ENCODE peak calls at places on chromosomes 7 and 10, in eight cellular contexts. One of them, this sample, is unnamed.

GRCh38 chr7:36021367-36021766 is 131.7 kb upstream of the EEPD1 start:
- DNase-seq in astrocyte of the spinal cord: no peak
- DNase-seq in H9: peak; percentile 71
- DNase-seq in GM12878: no peak
- DNase-seq in body of pancreas: no peak
- DNase-seq in AG04449: no peak
- DNase-seq in adrenal gland: no peak
- DNase-seq in cardiac fibroblast: no peak
- DNase-seq in this sample: peak; percentile 54

GRCh38 chr7:1758417-1758858 is 88.4 kb downstream of the ELFN1 start:
- DNase-seq in astrocyte of the spinal cord: no peak
- DNase-seq in H9: peak; percentile 58
- DNase-seq in GM12878: no peak
- DNase-seq in body of pancreas: no peak
- DNase-seq in AG04449: no peak
- DNase-seq in adrenal gland: no peak
- DNase-seq in cardiac fibroblast: peak; percentile 40
- DNase-seq in this sample: peak; percentile 45

GRCh38 chr7:2530076-2530967 is 10.7 kb downstream of the LFNG start:
- DNase-seq in astrocyte of the spinal cord: no peak
- DNase-seq in H9: no peak
- DNase-seq in GM12878: peak; percentile 39
- DNase-seq in body of pancreas: peak; percentile 52
- DNase-seq in AG04449: no peak
- DNase-seq in adrenal gland: peak; percentile 60
- DNase-seq in cardiac fibroblast: no peak
- DNase-seq in this sample: no peak

GRCh38 chr7:130180571-130180971 is 24.6 kb downstream of the TMEM209 start:
- DNase-seq in astrocyte of the spinal cord: peak; percentile 36
- DNase-seq in H9: no peak
- DNase-seq in GM12878: no peak
- DNase-seq in body of pancreas: no peak
- DNase-seq in AG04449: no peak
- DNase-seq in adrenal gland: no peak
- DNase-seq in cardiac fibroblast: no peak
- DNase-seq in this sample: peak; percentile 19

GRCh38 chr7:55280031-55280454 is 85.1 kb upstream of the LANCL2 start:
- DNase-seq in astrocyte of the spinal cord: peak; percentile 70
- DNase-seq in H9: peak; percentile 72
- DNase-seq in GM12878: no peak
- DNase-seq in body of pancreas: peak; percentile 71
- DNase-seq in AG04449: no peak
- DNase-seq in adrenal gland: peak; percentile 59
- DNase-seq in cardiac fibroblast: peak; percentile 81
- DNase-seq in this sample: peak; percentile 83

GRCh38 chr10:71805776-71806705 is 32.7 kb upstream of the VSIR start:
- DNase-seq in astrocyte of the spinal cord: peak; percentile 12
- DNase-seq in H9: peak; percentile 94
- DNase-seq in GM12878: no peak
- DNase-seq in body of pancreas: no peak
- DNase-seq in AG04449: no peak
- DNase-seq in adrenal gland: no peak
- DNase-seq in cardiac fibroblast: peak; percentile 30
- DNase-seq in this sample: peak; percentile 53

GRCh38 chr7:119254741-119255140 is 1018.2 kb upstream of the KCND2 start:
- DNase-seq in astrocyte of the spinal cord: peak; percentile 10
- DNase-seq in H9: no peak
- DNase-seq in GM12878: no peak
- DNase-seq in body of pancreas: no peak
- DNase-seq in AG04449: no peak
- DNase-seq in adrenal gland: no peak
- DNase-seq in cardiac fibroblast: no peak
- DNase-seq in this sample: no peak

GRCh38 chr10:133260895-133261725 is 15.6 kb downstream of the ADAM8 start:
- DNase-seq in astrocyte of the spinal cord: peak; percentile 22
- DNase-seq in H9: no peak
- DNase-seq in GM12878: no peak
- DNase-seq in body of pancreas: peak; percentile 59
- DNase-seq in AG04449: no peak
- DNase-seq in adrenal gland: peak; percentile 54
- DNase-seq in cardiac fibroblast: peak; percentile 21
- DNase-seq in this sample: peak; percentile 18

GRCh38 chr10:99834410-99834809 is 52.0 kb downstream of the ABCC2 start:
- DNase-seq in astrocyte of the spinal cord: peak; percentile 49
- DNase-seq in H9: no peak
- DNase-seq in GM12878: no peak
- DNase-seq in body of pancreas: no peak
- DNase-seq in AG04449: peak; percentile 49
- DNase-seq in adrenal gland: no peak
- DNase-seq in cardiac fibroblast: no peak
- DNase-seq in this sample: peak; percentile 68

GRCh38 chr7:30727061-30727945 is 24.6 kb upstream of the INMT start:
- DNase-seq in astrocyte of the spinal cord: no peak
- DNase-seq in H9: peak; percentile 43
- DNase-seq in GM12878: no peak
- DNase-seq in body of pancreas: no peak
- DNase-seq in AG04449: no peak
- DNase-seq in adrenal gland: no peak
- DNase-seq in cardiac fibroblast: no peak
- DNase-seq in this sample: no peak

GRCh38 chr10:11772575-11773288 is 30.6 kb downstream of the ECHDC3 start:
- DNase-seq in astrocyte of the spinal cord: no peak
- DNase-seq in H9: no peak
- DNase-seq in GM12878: no peak
- DNase-seq in body of pancreas: no peak
- DNase-seq in AG04449: no peak
- DNase-seq in adrenal gland: no peak
- DNase-seq in cardiac fibroblast: no peak
- DNase-seq in this sample: no peak

GRCh38 chr10:84190621-84191020 is 3.7 kb upstream of the CDHR1 start:
- DNase-seq in astrocyte of the spinal cord: no peak
- DNase-seq in H9: no peak
- DNase-seq in GM12878: no peak
- DNase-seq in body of pancreas: no peak
- DNase-seq in AG04449: no peak
- DNase-seq in adrenal gland: no peak
- DNase-seq in cardiac fibroblast: no peak
- DNase-seq in this sample: no peak

GRCh38 chr10:94496010-94496409 is 49.6 kb upstream of the HELLS start:
- DNase-seq in astrocyte of the spinal cord: peak; percentile 30
- DNase-seq in H9: no peak
- DNase-seq in GM12878: peak; percentile 26
- DNase-seq in body of pancreas: no peak
- DNase-seq in AG04449: no peak
- DNase-seq in adrenal gland: no peak
- DNase-seq in cardiac fibroblast: no peak
- DNase-seq in this sample: peak; percentile 74

GRCh38 chr10:94496646-94497045 is 48.9 kb upstream of the HELLS start:
- DNase-seq in astrocyte of the spinal cord: no peak
- DNase-seq in H9: no peak
- DNase-seq in GM12878: no peak
- DNase-seq in body of pancreas: no peak
- DNase-seq in AG04449: no peak
- DNase-seq in adrenal gland: no peak
- DNase-seq in cardiac fibroblast: no peak
- DNase-seq in this sample: no peak

DNA sequence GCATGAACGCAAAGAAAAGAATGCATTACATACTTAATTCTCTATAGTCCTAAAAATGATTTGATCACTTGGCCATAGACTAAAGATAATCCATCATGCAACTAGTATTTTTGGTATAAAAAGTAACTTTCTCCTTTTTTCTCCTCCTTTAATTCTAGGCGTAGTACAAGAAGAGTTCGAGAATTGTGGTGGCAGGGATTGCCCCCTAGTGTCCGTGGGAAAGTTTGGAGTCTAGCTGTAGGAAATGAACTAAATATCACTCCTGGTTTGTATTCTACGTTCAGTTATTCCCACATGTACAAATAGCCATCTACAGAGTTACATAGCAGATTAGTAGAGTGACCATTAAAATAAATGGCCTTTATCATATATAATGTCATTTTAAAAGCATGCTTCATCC is 45.5 kb upstream of the HELLS start:
- DNase-seq in astrocyte of the spinal cord: peak; percentile 16
- DNase-seq in H9: no peak
- DNase-seq in GM12878: no peak
- DNase-seq in body of pancreas: no peak
- DNase-seq in AG04449: no peak
- DNase-seq in adrenal gland: no peak
- DNase-seq in cardiac fibroblast: peak; percentile 17
- DNase-seq in this sample: peak; percentile 55
- TF ChIP-seq CTCF in astrocyte of the spinal cord: peak; percentile 64
- TF ChIP-seq CTCF in H9: peak; percentile 63
- TF ChIP-seq CTCF in GM12878: peak; percentile 20
- TF ChIP-seq CTCF in body of pancreas: no peak
- TF ChIP-seq CTCF in AG04449: peak; percentile 30
- TF ChIP-seq CTCF in adrenal gland: peak; percentile 9
- TF ChIP-seq CTCF in cardiac fibroblast: peak; percentile 48
- TF ChIP-seq CTCF in this sample: peak; percentile 76

GRCh38 chr10:43075612-43076003 is 1.3 kb upstream of the RET start:
- DNase-seq in astrocyte of the spinal cord: no peak
- DNase-seq in H9: peak; percentile 46
- DNase-seq in GM12878: no peak
- DNase-seq in body of pancreas: no peak
- DNase-seq in AG04449: no peak
- DNase-seq in adrenal gland: no peak
- DNase-seq in cardiac fibroblast: no peak
- DNase-seq in this sample: no peak
- TF ChIP-seq CTCF in astrocyte of the spinal cord: no peak
- TF ChIP-seq CTCF in H9: peak; percentile 48
- TF ChIP-seq CTCF in GM12878: peak; percentile 17
- TF ChIP-seq CTCF in body of pancreas: no peak
- TF ChIP-seq CTCF in AG04449: no peak
- TF ChIP-seq CTCF in adrenal gland: no peak
- TF ChIP-seq CTCF in cardiac fibroblast: peak; percentile 12
- TF ChIP-seq CTCF in this sample: peak; percentile 39

GRCh38 chr10:106175760-106176377 is 988.6 kb downstream of the SORCS1 start:
- DNase-seq in astrocyte of the spinal cord: peak; percentile 38
- DNase-seq in H9: no peak
- DNase-seq in GM12878: no peak
- DNase-seq in body of pancreas: no peak
- DNase-seq in AG04449: no peak
- DNase-seq in adrenal gland: no peak
- DNase-seq in cardiac fibroblast: peak; percentile 56
- DNase-seq in this sample: peak; percentile 59
- TF ChIP-seq CTCF in astrocyte of the spinal cord: peak; percentile 59
- TF ChIP-seq CTCF in H9: peak; percentile 74
- TF ChIP-seq CTCF in GM12878: peak; percentile 36
- TF ChIP-seq CTCF in body of pancreas: peak; percentile 62
- TF ChIP-seq CTCF in AG04449: peak; percentile 15
- TF ChIP-seq CTCF in adrenal gland: peak; percentile 33
- TF ChIP-seq CTCF in cardiac fibroblast: peak; percentile 46
- TF ChIP-seq CTCF in this sample: peak; percentile 66

DNA sequence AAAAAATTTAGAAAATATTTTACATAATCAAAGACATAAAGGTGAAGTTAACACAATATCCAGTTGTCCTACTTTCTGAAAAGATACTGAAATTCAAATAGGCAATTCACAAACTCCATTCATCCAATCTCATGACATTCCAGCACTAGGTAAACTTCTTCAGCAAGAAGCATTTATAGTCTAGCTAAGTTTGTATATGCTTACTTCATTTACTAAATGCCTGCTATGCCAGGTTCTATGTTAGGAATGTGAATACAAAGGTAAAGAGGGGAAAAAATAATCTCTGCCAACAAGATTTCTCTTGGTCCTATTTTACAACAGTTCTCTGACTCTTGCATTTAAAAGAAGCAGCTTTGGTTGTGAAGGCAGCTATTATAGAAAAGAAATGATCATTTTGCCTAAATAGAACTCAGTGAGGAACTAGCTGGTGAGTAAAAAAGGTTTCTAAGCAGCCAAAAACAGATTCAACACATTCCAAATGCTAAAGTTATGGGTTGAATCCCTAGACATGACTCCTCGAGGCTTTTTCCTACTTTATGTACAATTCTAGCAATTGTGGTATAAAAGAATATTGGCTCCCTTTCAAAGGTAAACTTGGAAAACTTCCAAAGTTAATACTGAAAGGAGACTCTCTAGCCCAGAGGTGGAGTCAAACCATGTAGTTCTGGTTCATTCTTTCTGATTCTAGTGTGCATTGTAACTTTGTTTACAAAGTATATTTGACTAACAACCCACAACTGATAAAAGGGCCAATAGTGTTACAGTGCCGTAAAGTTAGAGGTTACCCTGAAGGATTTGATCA is 30.9 kb upstream of the KLHL7 start:
- DNase-seq in astrocyte of the spinal cord: peak; percentile 45
- DNase-seq in H9: no peak
- DNase-seq in GM12878: no peak
- DNase-seq in body of pancreas: no peak
- DNase-seq in AG04449: no peak
- DNase-seq in adrenal gland: no peak
- DNase-seq in cardiac fibroblast: no peak
- DNase-seq in this sample: peak; percentile 47
- TF ChIP-seq CTCF in astrocyte of the spinal cord: no peak
- TF ChIP-seq CTCF in H9: no peak
- TF ChIP-seq CTCF in GM12878: no peak
- TF ChIP-seq CTCF in body of pancreas: no peak
- TF ChIP-seq CTCF in AG04449: no peak
- TF ChIP-seq CTCF in adrenal gland: no peak
- TF ChIP-seq CTCF in cardiac fibroblast: no peak
- TF ChIP-seq CTCF in this sample: no peak

DNA sequence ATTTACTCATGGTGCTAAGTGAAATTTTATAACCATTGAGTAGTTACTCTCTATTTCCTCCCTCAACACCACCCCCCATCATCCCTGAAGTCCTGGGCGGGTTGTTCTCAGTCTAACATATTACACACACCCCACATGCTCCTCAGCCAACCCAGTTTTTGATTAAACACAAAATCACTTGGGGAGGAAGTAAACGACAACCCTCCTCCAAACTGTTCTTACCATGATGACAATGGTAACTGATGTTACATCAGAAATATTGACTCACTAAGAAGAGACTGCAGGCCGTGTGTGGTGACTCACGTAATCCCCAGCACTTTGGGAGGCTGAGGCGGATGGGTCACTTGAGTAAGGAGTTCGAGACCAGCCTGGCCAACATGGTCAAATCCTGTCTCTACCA is 44.2 kb downstream of the RAB11FIP2 start:
- DNase-seq in astrocyte of the spinal cord: peak; percentile 35
- DNase-seq in H9: no peak
- DNase-seq in GM12878: no peak
- DNase-seq in body of pancreas: no peak
- DNase-seq in AG04449: no peak
- DNase-seq in adrenal gland: no peak
- DNase-seq in cardiac fibroblast: peak; percentile 14
- DNase-seq in this sample: peak; percentile 57
- TF ChIP-seq CTCF in astrocyte of the spinal cord: no peak
- TF ChIP-seq CTCF in H9: no peak
- TF ChIP-seq CTCF in GM12878: no peak
- TF ChIP-seq CTCF in body of pancreas: no peak
- TF ChIP-seq CTCF in AG04449: no peak
- TF ChIP-seq CTCF in adrenal gland: no peak
- TF ChIP-seq CTCF in cardiac fibroblast: no peak
- TF ChIP-seq CTCF in this sample: no peak

This sample was measured in choroid plexus epithelial cell.